ENCODE peak calls at places on chromosomes 4 and X, in four cellular contexts. R is sigmoid colon, G is psoas muscle, Z is tibial artery. B is an unnamed sample.
A peak's percentile ranks its signal among the peaks of the same experiment; 100 is the strongest.

GRCh38 chr4:54495091-54495490 is 162.7 kb upstream of the KIT start:
- DNase-seq in R (no peak), G (no peak), Z (no peak), B (no peak)

GRCh38 chr4:184039963-184040383 is 134.9 kb downstream of the STOX2 start:
- DNase-seq in R (no peak), G (no peak), Z (peak; percentile 60), B (peak; percentile 51)

GRCh38 chrX:149527705-149528104 is 13.1 kb upstream of the EOLA1 start:
- DNase-seq in R (no peak), G (no peak), Z (no peak), B (no peak)

GRCh38 chr4:155597933-155598451 is 68.7 kb upstream of the GUCY1A1 start:
- DNase-seq in R (no peak), G (no peak), Z (no peak), B (no peak)

GRCh38 chr4:99219072-99219471 is at the start of gene ADH6:
- DNase-seq in R (no peak), G (no peak), Z (no peak), B (no peak)

GRCh38 chr4:59094505-59094904 is 1984.3 kb upstream of the IGFBP7 start:
- DNase-seq in R (no peak), G (no peak), Z (no peak), B (no peak)

GRCh38 chr4:185384877-185385465 is 10.8 kb downstream of the LRP2BP start:
- DNase-seq in R (no peak), G (no peak), Z (no peak), B (no peak)

GRCh38 chr4:82429728-82430192 is 502 bp downstream of the HNRNPDL start:
- DNase-seq in R (peak; percentile 75), G (no peak), Z (no peak), B (peak; percentile 81)

GRCh38 chr4:186807809-186808634 is 84.4 kb upstream of the FAT1 start:
- DNase-seq in R (no peak), G (no peak), Z (no peak), B (no peak)

GRCh38 chr4:75668596-75668995 is 4.6 kb downstream of the G3BP2 start:
- DNase-seq in R (no peak), G (no peak), Z (no peak), B (no peak)

GRCh38 chr4:168059251-168059650 is 33.1 kb upstream of the ANXA10 start:
- DNase-seq in R (no peak), G (no peak), Z (no peak), B (no peak)

GRCh38 chr4:172982151-172982590 is 186.4 kb upstream of the GALNT7 start:
- DNase-seq in R (no peak), G (no peak), Z (peak; percentile 87), B (no peak)

GRCh38 chr4:25703731-25704388 is 48.2 kb downstream of the SLC34A2 start:
- DNase-seq in R (no peak), G (no peak), Z (no peak), B (no peak)

GRCh38 chrX:154600962-154601374 is 16.0 kb downstream of the CTAG1A start:
- DNase-seq in R (no peak), G (no peak), Z (no peak), B (peak; percentile 19)

GRCh38 chr4:17385403-17385802 is 126.5 kb downstream of the QDPR start:
- DNase-seq in R (no peak), G (no peak), Z (no peak), B (no peak)

GRCh38 chr4:135777386-135777785 is 1575.8 kb upstream of the PABPC4L start:
- DNase-seq in R (no peak), G (no peak), Z (no peak), B (no peak)

GRCh38 chr4:183444953-183445543 is 612 bp downstream of the CDKN2AIP start:
- DNase-seq in R (peak; percentile 74), G (no peak), Z (peak; percentile 74), B (peak; percentile 47)

GRCh38 chrX:43349363-43349762 is 306.7 kb upstream of the MAOA start:
- DNase-seq in R (no peak), G (no peak), Z (no peak), B (no peak)

GRCh38 chrX:153537526-153538295 is 20.3 kb downstream of the ATP2B3 start:
- DNase-seq in R (no peak), G (no peak), Z (no peak), B (no peak)

GRCh38 chr4:15765306-15765705 is 12.8 kb upstream of the CD38 start:
- DNase-seq in R (no peak), G (no peak), Z (no peak), B (no peak)

GRCh38 chr4:73080789-73081188 is 11.3 kb upstream of the COX18 start:
- DNase-seq in R (no peak), G (no peak), Z (no peak), B (no peak)

GRCh38 chrX:16559206-16559619 is 90.7 kb upstream of the S100G start:
- DNase-seq in R (no peak), G (no peak), Z (no peak), B (no peak)

GRCh38 chr4:138984647-138985046 is 30.9 kb upstream of the NOCT start:
- DNase-seq in R (no peak), G (no peak), Z (no peak), B (no peak)

DNA sequence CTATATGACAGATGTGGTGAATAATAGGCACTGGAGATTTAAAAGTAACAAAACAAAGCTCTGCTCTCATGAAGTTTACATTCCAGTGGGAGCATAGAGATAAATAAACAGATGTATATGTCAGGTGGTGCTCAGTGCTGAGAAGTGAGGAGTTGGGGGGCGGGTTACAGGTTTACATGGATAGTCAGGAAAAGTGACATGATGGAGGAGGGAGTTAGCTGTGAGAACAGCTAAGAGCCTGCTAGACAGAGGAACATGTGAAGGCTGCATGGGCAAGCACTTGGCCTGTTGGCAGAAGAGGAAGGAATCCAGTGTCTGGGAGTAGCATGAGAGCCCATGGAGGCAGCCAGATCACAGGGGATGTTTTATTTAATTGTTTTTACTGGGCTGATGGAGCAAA is 10.2 kb upstream of the TMEM156 start:
- DNase-seq in R (no peak), G (no peak), Z (no peak), B (no peak)
- H3K4me1 ChIP-seq in R (peaks cover 30% of the 10 kb centered on the region), G (no peaks in the 10 kb centered on the region), Z (no peaks in the 10 kb centered on the region), B (peaks cover 41% of the 10 kb centered on the region)

GRCh38 chr4:52244773-52245360 is 193.8 kb downstream of the SPATA18 start:
- DNase-seq in R (no peak), G (no peak), Z (no peak), B (no peak)
- H3K4me1 ChIP-seq in R (peaks cover 3% of the 10 kb centered on the region), G (peaks cover 3% of the 10 kb centered on the region), Z (peaks cover 12% of the 10 kb centered on the region), B (no peaks in the 10 kb centered on the region)

GRCh38 chrX:133307094-133307493 is 88.9 kb upstream of the TFDP3 start:
- DNase-seq in R (no peak), G (no peak), Z (no peak), B (no peak)

GRCh38 chrX:133305348-133305747 is 87.2 kb upstream of the TFDP3 start:
- DNase-seq in R (no peak), G (no peak), Z (no peak), B (no peak)

GRCh38 chrX:133302775-133303445 is 84.8 kb upstream of the TFDP3 start:
- DNase-seq in R (no peak), G (no peak), Z (no peak), B (no peak)

GRCh38 chrX:133307637-133308485 is 89.7 kb upstream of the TFDP3 start:
- DNase-seq in R (no peak), G (peak; percentile 19), Z (no peak), B (no peak)
- H3K4me1 ChIP-seq in R (peaks cover 14% of the 10 kb centered on the region), G (peaks cover 6% of the 10 kb centered on the region), Z (no peaks in the 10 kb centered on the region), B (no peaks in the 10 kb centered on the region)

GRCh38 chrX:65999029-65999562 is 40.8 kb downstream of the VSIG4 start:
- DNase-seq in R (no peak), G (no peak), Z (no peak), B (no peak)

GRCh38 chrX:65999563-66000148 is 40.2 kb downstream of the VSIG4 start:
- DNase-seq in R (no peak), G (no peak), Z (no peak), B (no peak)

GRCh38 chrX:66000628-66001275 is 39.1 kb downstream of the VSIG4 start:
- DNase-seq in R (no peak), G (no peak), Z (no peak), B (no peak)

GRCh38 chrX:66001596-66001995 is 38.3 kb downstream of the VSIG4 start:
- DNase-seq in R (no peak), G (no peak), Z (no peak), B (no peak)

GRCh38 chrX:66000178-66000577 is 39.7 kb downstream of the VSIG4 start:
- DNase-seq in R (no peak), G (no peak), Z (no peak), B (no peak)
- H3K4me1 ChIP-seq in R (no peaks in the 10 kb centered on the region), G (no peaks in the 10 kb centered on the region), Z (no peaks in the 10 kb centered on the region), B (no peaks in the 10 kb centered on the region)